ENCODE peak calls at places on chromosomes 2 and 18, in eight cellular contexts. Q, H, N, C, T, B, X and O are unnamed samples. For H3K9me3, the result is how much of the 10 kb centered on the place peaks cover.

GRCh38 chr2:23757686-23758433 is 169.1 kb downstream of the ATAD2B start:
- DNase-seq in Q (no peak), H (no peak), N (peak), C (peak), T (no peak), B (peak), X (no peak), O (peak)

GRCh38 chr18:6885992-6886823 is 156.7 kb downstream of the ARHGAP28 start:
- DNase-seq in Q (no peak), H (peak), N (peak), C (no peak), T (no peak), B (peak), X (peak), O (peak)

GRCh38 chr2:137467246-137467862 is 496.9 kb upstream of the HNMT start:
- DNase-seq in Q (peak), H (peak), N (peak), C (no peak), T (no peak), B (no peak), X (peak), O (peak)

GRCh38 chr18:56575819-56576663 is 62.4 kb downstream of the TXNL1 start:
- DNase-seq in Q (peak), H (peak), N (peak), C (no peak), T (no peak), B (peak), X (no peak), O (peak)

GRCh38 chr2:151028691-151029176 is 232.9 kb downstream of the RBM43 start:
- DNase-seq in Q (no peak), H (no peak), N (no peak), C (no peak), T (no peak), B (no peak), X (no peak), O (no peak)

GRCh38 chr18:13420969-13421686 is 202.6 kb downstream of the LDLRAD4 start:
- DNase-seq in Q (no peak), H (no peak), N (no peak), C (no peak), T (no peak), B (no peak), X (no peak), O (no peak)

GRCh38 chr2:83055338-83056010 is 1403.6 kb downstream of the SUCLG1 start:
- DNase-seq in Q (no peak), H (no peak), N (peak), C (peak), T (no peak), B (peak), X (no peak), O (peak)

GRCh38 chr18:28002841-28003240 is 174.1 kb downstream of the CDH2 start:
- DNase-seq in Q (no peak), H (no peak), N (no peak), C (no peak), T (no peak), B (no peak), X (no peak), O (no peak)

GRCh38 chr18:70073442-70073841 is 125.8 kb upstream of the CD226 start:
- DNase-seq in Q (no peak), H (no peak), N (no peak), C (no peak), T (no peak), B (no peak), X (no peak), O (no peak)

GRCh38 chr2:191202881-191203397 is 42.3 kb upstream of the MYO1B start:
- DNase-seq in Q (no peak), H (no peak), N (no peak), C (peak), T (peak), B (peak), X (no peak), O (peak)

GRCh38 chr18:56873441-56874140 is 222.4 kb downstream of the WDR7 start:
- DNase-seq in Q (no peak), H (peak), N (no peak), C (no peak), T (no peak), B (no peak), X (no peak), O (no peak)

GRCh38 chr2:128797937-128798336 is 479.3 kb upstream of the HS6ST1 start:
- DNase-seq in Q (no peak), H (no peak), N (no peak), C (no peak), T (no peak), B (no peak), X (peak), O (no peak)

GRCh38 chr18:183769-184168 is 25.4 kb downstream of the USP14 start:
- DNase-seq in Q (no peak), H (peak), N (no peak), C (no peak), T (no peak), B (no peak), X (no peak), O (no peak)

GRCh38 chr2:229622495-229623355 is 91.6 kb downstream of the DNER start:
- DNase-seq in Q (no peak), H (no peak), N (no peak), C (no peak), T (no peak), B (no peak), X (no peak), O (peak)

GRCh38 chr2:18792226-18792629 is 202.9 kb upstream of the NT5C1B start:
- DNase-seq in Q (no peak), H (no peak), N (no peak), C (no peak), T (no peak), B (no peak), X (no peak), O (peak)

GRCh38 chr2:43298496-43298895 is 72.1 kb upstream of the ZFP36L2 start:
- DNase-seq in Q (no peak), H (no peak), N (no peak), C (no peak), T (no peak), B (no peak), X (no peak), O (no peak)

GRCh38 chr2:28119631-28120030 is 229.1 kb downstream of the BABAM2 start:
- DNase-seq in Q (no peak), H (no peak), N (no peak), C (no peak), T (no peak), B (no peak), X (no peak), O (no peak)

GRCh38 chr2:99399063-99399462 is 61.9 kb downstream of the EIF5B start:
- DNase-seq in Q (no peak), H (no peak), N (no peak), C (no peak), T (no peak), B (no peak), X (peak), O (no peak)

GRCh38 chr18:8882632-8883408 is 177.5 kb downstream of the MTCL1 start:
- DNase-seq in Q (no peak), H (no peak), N (peak), C (no peak), T (no peak), B (no peak), X (no peak), O (no peak)

GRCh38 chr2:51581636-51582267 is 549.8 kb upstream of the NRXN1 start:
- DNase-seq in Q (no peak), H (no peak), N (no peak), C (no peak), T (no peak), B (no peak), X (no peak), O (no peak)

GRCh38 chr2:29532451-29532850 is 388.9 kb downstream of the ALK start:
- DNase-seq in Q (no peak), H (no peak), N (no peak), C (no peak), T (no peak), B (no peak), X (no peak), O (peak)

GRCh38 chr2:68832161-68832869 is 38.9 kb downstream of the BMP10 start:
- DNase-seq in Q (no peak), H (peak), N (peak), C (no peak), T (peak), B (no peak), X (peak), O (peak)

GRCh38 chr2:84492571-84492970 is 23.7 kb upstream of the DNAH6 start:
- DNase-seq in Q (no peak), H (no peak), N (no peak), C (no peak), T (no peak), B (no peak), X (no peak), O (no peak)

GRCh38 chr2:164810843-164811242 is 30.8 kb downstream of the COBLL1 start:
- DNase-seq in Q (no peak), H (no peak), N (no peak), C (no peak), T (no peak), B (no peak), X (no peak), O (no peak)

GRCh38 chr2:136424112-136424511 is 306.2 kb upstream of the CXCR4 start:
- DNase-seq in Q (no peak), H (no peak), N (no peak), C (no peak), T (no peak), B (no peak), X (no peak), O (no peak)

GRCh38 chr18:46756559-46757201 is at the start of gene ST8SIA5:
- DNase-seq in Q (no peak), H (peak), N (no peak), C (no peak), T (peak), B (no peak), X (peak), O (no peak)

GRCh38 chr2:111702119-111702808 is 181.7 kb downstream of the ANAPC1 start:
- DNase-seq in Q (no peak), H (peak), N (peak), C (no peak), T (no peak), B (no peak), X (peak), O (peak)

GRCh38 chr18:46676162-46676830 is 19.3 kb upstream of the LOXHD1 start:
- DNase-seq in Q (no peak), H (no peak), N (peak), C (no peak), T (no peak), B (no peak), X (peak), O (peak)

GRCh38 chr2:236678307-236678975 is 108.8 kb downstream of the ACKR3 start:
- DNase-seq in Q (no peak), H (no peak), N (no peak), C (no peak), T (no peak), B (no peak), X (peak), O (no peak)

GRCh38 chr2:212970132-212970531 is 181.3 kb downstream of the IKZF2 start:
- DNase-seq in Q (no peak), H (no peak), N (peak), C (no peak), T (no peak), B (peak), X (no peak), O (peak)

GRCh38 chr18:22088029-22088428 is 81.4 kb upstream of the GATA6 start:
- DNase-seq in Q (no peak), H (no peak), N (no peak), C (no peak), T (no peak), B (no peak), X (peak), O (no peak)

GRCh38 chr2:55232863-55233657 is 572 bp downstream of the RPS27A start:
- DNase-seq in Q (no peak), H (peak), N (peak), C (no peak), T (no peak), B (no peak), X (peak), O (peak)

DNA sequence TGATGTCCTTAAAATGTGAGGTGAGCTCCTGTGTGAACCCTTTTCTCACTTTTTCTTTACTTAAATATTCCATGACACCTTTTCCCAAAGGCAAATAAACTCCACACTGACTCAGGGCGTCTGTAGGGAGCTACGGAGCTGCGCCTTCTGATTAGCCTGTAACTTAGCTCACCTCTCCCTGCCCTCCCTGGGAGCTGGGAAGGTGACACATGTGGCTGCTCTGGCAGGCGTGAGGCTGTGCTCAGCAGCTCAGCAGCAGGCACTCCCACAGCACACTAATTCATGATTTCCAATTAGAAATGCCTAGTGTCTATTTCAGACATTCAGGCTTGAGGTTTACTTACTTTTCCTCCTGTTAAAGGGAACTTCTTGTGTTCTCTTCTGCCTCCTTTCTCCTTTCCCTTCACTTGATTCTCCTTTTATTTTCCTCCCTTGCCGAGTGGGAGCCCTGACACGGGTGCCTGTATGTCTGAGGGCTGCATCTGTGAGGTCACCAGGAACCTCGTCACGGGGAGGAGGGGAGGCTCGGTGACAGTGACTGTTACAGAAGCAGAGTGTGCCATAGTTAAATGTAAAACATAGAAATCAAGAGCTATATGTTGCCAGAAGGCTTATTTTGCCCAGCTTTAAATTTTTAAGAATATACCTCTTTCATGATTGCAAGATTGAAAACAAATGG is 437.0 kb downstream of the DCDC2C start:
- DNase-seq in Q (no peak), H (peak), N (no peak), C (no peak), T (no peak), B (no peak), X (no peak), O (no peak)
- H3K9me3 ChIP-seq in Q (under half), H (under half), N (under half), C (under half), T (under half), B (under half), X (under half), O (under half)

DNA sequence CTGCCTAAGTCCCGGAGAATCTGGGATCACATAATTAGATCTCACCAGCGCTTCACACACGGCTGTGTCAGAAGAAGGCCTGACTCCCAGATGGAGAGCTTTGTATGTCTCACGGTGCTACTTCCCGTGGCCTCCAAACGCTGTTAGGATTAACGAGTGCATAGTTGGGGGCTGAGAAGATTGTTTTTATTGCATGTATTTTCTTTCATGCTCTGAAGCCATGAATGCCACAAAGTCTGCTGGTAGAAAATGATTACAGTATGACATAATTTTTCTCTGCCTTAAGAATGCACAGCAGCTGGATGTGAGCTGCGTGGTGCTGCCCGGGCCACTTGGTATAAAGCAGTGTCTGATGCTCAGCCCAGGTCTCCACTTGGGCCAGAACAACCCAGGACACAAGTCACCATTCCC is 166.5 kb downstream of the SEPTIN10 start:
- DNase-seq in Q (peak), H (no peak), N (no peak), C (no peak), T (no peak), B (peak), X (peak), O (peak)
- H3K27ac ChIP-seq in Q (no peak), H (no peak), N (no peak), C (no peak), T (no peak), B (peak), X (no peak), O (peak)

DNA sequence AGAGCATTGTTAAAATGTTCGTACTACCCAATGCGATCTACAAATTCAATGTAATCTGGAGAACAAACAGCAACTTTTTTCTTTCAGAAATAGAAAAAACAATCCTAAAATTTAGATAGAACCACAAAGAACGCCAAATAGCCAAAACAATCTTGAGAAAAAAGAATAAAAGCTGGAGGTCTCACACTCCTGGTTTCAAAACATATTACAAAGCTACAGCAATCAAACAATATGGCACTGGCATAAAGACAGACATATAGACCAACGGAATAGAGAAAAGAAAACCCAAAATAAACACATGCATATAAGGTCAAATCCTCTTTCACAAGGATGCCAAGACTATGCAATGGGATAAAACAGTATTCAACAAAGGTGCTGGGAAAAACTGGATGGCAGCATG is 74.5 kb downstream of the MAP4K3 start:
- DNase-seq in Q (no peak), H (no peak), N (no peak), C (no peak), T (no peak), B (no peak), X (no peak), O (no peak)
- H3K9me3 ChIP-seq in Q (under half), H (under half), N (under half), C (under half), T (under half), B (under half), X (under half), O (under half)

DNA sequence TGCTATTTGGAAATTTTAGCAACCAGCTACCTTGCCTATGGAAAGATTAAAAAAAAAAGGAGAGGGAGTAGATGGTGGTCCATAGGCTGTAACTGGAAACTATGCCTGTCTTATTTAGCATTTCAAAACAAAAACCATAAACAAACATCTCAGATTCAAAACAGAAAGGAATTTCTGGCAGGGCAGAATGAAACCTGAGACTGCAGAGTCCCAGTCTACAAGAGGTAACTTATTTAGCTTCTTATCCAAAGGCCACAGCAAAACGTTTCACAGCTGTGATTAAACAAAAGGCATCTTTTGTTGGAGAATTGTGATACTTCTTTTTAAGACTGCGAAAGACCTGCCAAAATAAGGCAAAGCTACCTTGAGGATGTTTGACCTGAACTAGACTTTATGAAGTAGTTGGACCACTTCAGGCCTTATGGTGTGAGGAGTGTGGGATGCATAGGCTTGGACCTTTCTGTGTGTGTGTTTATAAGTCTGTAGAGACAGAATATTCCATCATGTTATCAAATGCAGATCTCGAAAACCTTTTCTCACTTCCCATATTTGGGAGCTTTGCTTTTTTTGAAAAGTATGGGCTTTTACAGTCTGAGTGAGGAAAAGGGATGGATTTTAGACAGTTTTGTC is 11.0 kb downstream of the CRIM1 start:
- DNase-seq in Q (no peak), H (no peak), N (peak), C (no peak), T (no peak), B (no peak), X (no peak), O (no peak)
- H3K27ac ChIP-seq in Q (no peak), H (no peak), N (no peak), C (peak), T (no peak), B (no peak), X (no peak), O (no peak)

DNA sequence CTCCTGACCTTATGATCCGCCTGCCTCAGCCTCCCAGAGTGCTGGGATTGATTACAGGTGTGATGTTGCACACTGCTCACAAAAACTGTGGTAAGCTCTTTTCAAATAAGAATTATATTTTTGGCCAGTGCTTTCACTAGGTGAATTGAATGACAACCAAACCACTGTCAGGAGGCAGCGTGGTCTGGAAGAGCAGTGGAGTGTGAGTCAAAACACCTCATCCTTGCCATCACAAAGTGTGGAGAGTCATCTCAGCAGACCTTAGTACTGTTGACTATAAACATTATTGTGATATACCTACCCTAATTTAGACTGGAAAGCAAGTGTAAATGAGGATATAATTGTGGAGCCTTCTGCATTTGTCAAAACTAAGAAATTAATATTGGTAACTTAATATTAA is 61.3 kb downstream of the UBE2E3 start:
- DNase-seq in Q (no peak), H (no peak), N (no peak), C (no peak), T (no peak), B (no peak), X (no peak), O (no peak)
- H3K9me3 ChIP-seq in Q (under half), H (under half), N (under half), C (under half), T (under half), B (under half), X (under half), O (under half)